ENCODE peak calls at places on chromosomes 13 and 19, in four cellular contexts. V is ovary, N is cardiac muscle cell, W is lung. Y is an unnamed sample.

GRCh38 chr13:35994131-35994966 is 136.8 kb downstream of the DCLK1 start:
- DNase-seq in N (peak), W (no peak), V (peak), Y (peak)

GRCh38 chr13:100650321-100650720 is 24.3 kb downstream of the TMTC4 start:
- DNase-seq in W (no peak), V (no peak), N (no peak), Y (no peak)

GRCh38 chr13:59201836-59202235 is 961.9 kb downstream of the DIAPH3 start:
- DNase-seq in N (peak), W (no peak), V (no peak), Y (no peak)

GRCh38 chr19:15201374-15202023 is 704 bp upstream of the NOTCH3 start:
- DNase-seq in W (no peak), N (no peak), V (no peak), Y (no peak)

GRCh38 chr19:19575411-19575810 is 37.3 kb downstream of the CILP2 start:
- DNase-seq in V (no peak), W (no peak), N (no peak), Y (no peak)

GRCh38 chr13:39016789-39017188 is 21.1 kb downstream of the PROSER1 start:
- DNase-seq in W (no peak), V (no peak), N (peak), Y (no peak)

GRCh38 chr19:39446365-39447084 is 1.1 kb downstream of the SUPT5H start:
- DNase-seq in N (no peak), W (no peak), V (no peak), Y (no peak)

GRCh38 chr19:17327068-17327653 is 7.5 kb downstream of the ANO8 start:
- DNase-seq in W (no peak), N (no peak), V (no peak), Y (no peak)

GRCh38 chr13:28819748-28820098 is 416 bp upstream of the MTUS2 start:
- DNase-seq in W (no peak), N (peak), V (peak), Y (peak)

GRCh38 chr19:32318884-32319520 is 26.4 kb upstream of the ZNF507 start:
- DNase-seq in W (no peak), V (no peak), N (no peak), Y (no peak)

GRCh38 chr13:22499919-22500318 is 680.9 kb upstream of the SGCG start:
- DNase-seq in W (no peak), N (no peak), V (no peak), Y (no peak)

GRCh38 chr13:59542303-59542702 is 621.4 kb downstream of the DIAPH3 start:
- DNase-seq in V (no peak), N (peak), W (no peak), Y (no peak)

GRCh38 chr13:112457485-112457884 is 81.3 kb downstream of the SPACA7 start:
- DNase-seq in V (no peak), N (no peak), W (peak), Y (no peak)

GRCh38 chr13:21137696-21138095 is 38.7 kb downstream of the SKA3 start:
- DNase-seq in V (no peak), N (peak), W (no peak), Y (no peak)

GRCh38 chr19:44850641-44851109 is 4.6 kb downstream of the NECTIN2 start:
- DNase-seq in N (no peak), V (peak), W (no peak), Y (no peak)

GRCh38 chr13:40388617-40389016 is 277.8 kb downstream of the FOXO1 start:
- DNase-seq in V (no peak), N (no peak), W (no peak), Y (no peak)

GRCh38 chr19:40960062-40960685 is 30.9 kb upstream of the CYP2B6 start:
- DNase-seq in W (no peak), V (no peak), N (no peak), Y (no peak)

GRCh38 chr19:19540707-19541515 is 2.8 kb downstream of the CILP2 start:
- DNase-seq in V (peak), N (peak), W (peak), Y (no peak)

GRCh38 chr13:79935121-79935520 is 405.8 kb downstream of the SPRY2 start:
- DNase-seq in W (no peak), V (no peak), N (no peak), Y (no peak)

GRCh38 chr13:95833713-95834112 is 156.8 kb downstream of the DNAJC3 start:
- DNase-seq in N (peak), V (no peak), W (no peak), Y (no peak)

GRCh38 chr19:1851581-1852293 is 3.5 kb upstream of the REXO1 start:
- DNase-seq in V (no peak), W (no peak), N (no peak), Y (no peak)

GRCh38 chr13:82847595-82847994 is 1034.7 kb downstream of the SLITRK1 start:
- DNase-seq in W (no peak), N (no peak), V (no peak), Y (no peak)
- TF ChIP-seq CTCF in W (no peak), N (no peak), V (no peak), Y (no peak)

GRCh38 chr19:4256563-4256962 is 9.7 kb downstream of the YJU2 start:
- DNase-seq in W (no peak), N (no peak), V (no peak), Y (no peak)
- TF ChIP-seq CTCF in W (no peak), N (peak), V (no peak), Y (no peak)

GRCh38 chr19:29288276-29288675 is 75.3 kb upstream of the UQCRFS1 start:
- DNase-seq in W (no peak), V (no peak), N (no peak), Y (no peak)

GRCh38 chr19:29283366-29283765 is 70.4 kb upstream of the UQCRFS1 start:
- DNase-seq in N (no peak), W (no peak), V (no peak), Y (no peak)

GRCh38 chr19:29285187-29285687 is 72.3 kb upstream of the UQCRFS1 start:
- DNase-seq in V (no peak), N (no peak), W (no peak), Y (no peak)

GRCh38 chr19:29287061-29287460 is 74.1 kb upstream of the UQCRFS1 start:
- DNase-seq in N (no peak), V (no peak), W (no peak), Y (no peak)

GRCh38 chr19:29285878-29286277 is 72.9 kb upstream of the UQCRFS1 start:
- DNase-seq in V (no peak), W (no peak), N (peak), Y (no peak)
- TF ChIP-seq CTCF in V (no peak), W (no peak), N (peak), Y (peak)

GRCh38 chr13:48001127-48001881 is at the start of gene SUCLA2:
- DNase-seq in V (peak), W (peak), N (peak), Y (peak)
- TF ChIP-seq CTCF in V (no peak), W (no peak), N (no peak), Y (no peak)

DNA sequence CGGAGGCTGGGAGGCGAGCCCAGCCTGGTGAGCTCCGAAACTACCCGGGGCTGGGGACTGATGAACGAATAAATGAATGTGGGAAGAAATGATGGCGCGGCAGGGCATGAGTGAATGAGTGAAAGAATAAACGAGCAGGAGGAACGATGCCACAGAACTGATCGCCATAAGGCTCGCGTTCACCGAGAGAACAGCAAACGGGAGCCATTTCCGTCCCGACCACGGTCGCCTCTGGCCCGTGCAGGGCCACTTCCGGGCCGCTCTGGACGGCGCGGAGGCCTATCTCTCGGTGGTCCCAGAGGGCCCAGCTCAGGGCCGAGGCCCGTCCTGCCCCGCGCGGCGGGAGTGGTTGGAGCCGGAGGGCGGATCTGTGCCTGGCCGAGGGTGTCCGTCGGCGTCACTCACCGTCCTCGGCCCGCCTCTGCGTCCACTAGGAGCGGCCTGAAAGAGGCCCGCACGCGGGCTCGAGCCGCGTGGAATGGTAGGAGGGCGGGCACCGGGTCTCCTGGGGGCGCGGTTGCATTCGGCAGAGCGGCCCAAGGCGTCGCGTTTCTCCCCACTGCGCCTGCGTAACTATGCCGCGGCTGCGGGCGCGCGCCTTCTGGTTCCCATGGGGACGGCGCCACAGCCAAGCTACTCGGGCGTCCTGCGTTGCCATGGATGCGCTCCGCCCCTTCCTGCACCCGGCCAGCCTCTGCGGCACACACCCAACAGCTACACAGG is at the start of gene ZNF497:
- DNase-seq in W (peak), V (peak), N (peak), Y (peak)
- TF ChIP-seq CTCF in W (no peak), V (no peak), N (no peak), Y (no peak)

GRCh38 chr19:47021536-47022139 is 2.0 kb downstream of the NPAS1 start:
- DNase-seq in W (no peak), N (no peak), V (no peak), Y (no peak)
- TF ChIP-seq CTCF in W (no peak), N (no peak), V (no peak), Y (no peak)

GRCh38 chr19:11227201-11227886 is 12.1 kb upstream of the ANGPTL8 start:
- DNase-seq in N (no peak), W (no peak), V (no peak), Y (no peak)
- TF ChIP-seq CTCF in N (no peak), W (no peak), V (no peak), Y (no peak)